ENCODE peak calls at places on chromosomes 7 and 10, in seven cellular contexts. S, M, Z, G, Q, E and P are unnamed samples.

GRCh38 chr7:151844080-151844827 is 32.7 kb downstream of the PRKAG2 start:
- DNase-seq in S (peak), M (no peak), Z (no peak), G (no peak), Q (no peak), E (no peak), P (no peak)

GRCh38 chr7:27165089-27165654 is at the start of gene HOXA9:
- DNase-seq in S (no peak), M (peak), Z (peak), G (peak), Q (no peak), E (no peak), P (peak)

GRCh38 chr7:130942211-130942964 is 208.4 kb upstream of the KLF14 start:
- DNase-seq in S (no peak), M (no peak), Z (no peak), G (peak), Q (peak), E (no peak), P (no peak)

GRCh38 chr10:70742537-70743429 is 42.4 kb downstream of the TBATA start:
- DNase-seq in S (peak), M (peak), Z (no peak), G (no peak), Q (no peak), E (no peak), P (peak)

GRCh38 chr7:138527746-138528223 is 67.7 kb downstream of the TRIM24 start:
- DNase-seq in S (no peak), M (no peak), Z (peak), G (peak), Q (no peak), E (no peak), P (no peak)

GRCh38 chr7:140192176-140192575 is 15.4 kb upstream of the KDM7A start:
- DNase-seq in S (no peak), M (no peak), Z (no peak), G (no peak), Q (no peak), E (no peak), P (no peak)

GRCh38 chr7:43108255-43109011 is 4.0 kb upstream of the HECW1 start:
- DNase-seq in S (no peak), M (peak), Z (peak), G (peak), Q (no peak), E (peak), P (peak)

GRCh38 chr7:133040178-133040577 is 41.7 kb downstream of the CHCHD3 start:
- DNase-seq in S (no peak), M (no peak), Z (no peak), G (no peak), Q (no peak), E (peak), P (no peak)

GRCh38 chr7:148963583-148964509 is 64.5 kb downstream of the PDIA4 start:
- DNase-seq in S (no peak), M (no peak), Z (no peak), G (no peak), Q (no peak), E (no peak), P (peak)

GRCh38 chr7:135792334-135792733 is 43.7 kb upstream of the FAM180A start:
- DNase-seq in S (no peak), M (no peak), Z (no peak), G (no peak), Q (no peak), E (no peak), P (no peak)

GRCh38 chr10:43653746-43654145 is 5.1 kb upstream of the ZNF32 start:
- DNase-seq in S (no peak), M (no peak), Z (no peak), G (no peak), Q (no peak), E (no peak), P (no peak)

DNA sequence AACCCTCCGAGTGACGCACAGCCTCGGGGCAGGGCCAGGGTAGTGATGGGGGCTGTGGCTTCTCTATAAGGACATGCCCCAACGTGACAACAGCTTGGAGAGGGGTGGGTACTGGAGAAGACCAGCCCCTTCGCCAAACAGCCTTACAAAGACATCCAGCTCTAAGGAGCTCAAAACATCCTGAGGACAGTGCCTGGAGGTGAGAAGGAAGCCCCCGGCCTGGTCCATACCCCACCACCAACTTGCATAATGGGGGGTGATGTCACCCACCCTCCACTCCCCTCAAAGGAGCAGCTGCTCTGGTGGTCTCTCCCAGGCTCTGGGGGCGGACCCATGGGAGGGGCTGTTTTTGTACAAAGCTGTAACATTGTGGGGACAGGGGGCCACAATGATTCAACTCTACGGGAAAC is 15.1 kb downstream of the PRSS2 start:
- DNase-seq in S (no peak), M (no peak), Z (no peak), G (no peak), Q (peak), E (no peak), P (no peak)
- H3K4me3 ChIP-seq in S (no peak), M (no peak), Z (no peak), G (no peak), Q (peak), E (no peak), P (no peak)

GRCh38 chr7:87876759-87877234 is 504 bp downstream of the DBF4 start:
- DNase-seq in S (peak), M (peak), Z (no peak), G (peak), Q (no peak), E (peak), P (peak)

GRCh38 chr7:87874066-87874465 is 2.1 kb downstream of the SLC25A40 start:
- DNase-seq in S (no peak), M (no peak), Z (no peak), G (no peak), Q (no peak), E (no peak), P (no peak)

GRCh38 chr7:87877641-87878040 is 1.3 kb downstream of the DBF4 start:
- DNase-seq in S (no peak), M (no peak), Z (no peak), G (no peak), Q (no peak), E (no peak), P (no peak)

GRCh38 chr7:87876040-87876758 is at the start of the genes DBF4 and SLC25A40:
- DNase-seq in S (peak), M (peak), Z (peak), G (peak), Q (peak), E (peak), P (peak)

DNA sequence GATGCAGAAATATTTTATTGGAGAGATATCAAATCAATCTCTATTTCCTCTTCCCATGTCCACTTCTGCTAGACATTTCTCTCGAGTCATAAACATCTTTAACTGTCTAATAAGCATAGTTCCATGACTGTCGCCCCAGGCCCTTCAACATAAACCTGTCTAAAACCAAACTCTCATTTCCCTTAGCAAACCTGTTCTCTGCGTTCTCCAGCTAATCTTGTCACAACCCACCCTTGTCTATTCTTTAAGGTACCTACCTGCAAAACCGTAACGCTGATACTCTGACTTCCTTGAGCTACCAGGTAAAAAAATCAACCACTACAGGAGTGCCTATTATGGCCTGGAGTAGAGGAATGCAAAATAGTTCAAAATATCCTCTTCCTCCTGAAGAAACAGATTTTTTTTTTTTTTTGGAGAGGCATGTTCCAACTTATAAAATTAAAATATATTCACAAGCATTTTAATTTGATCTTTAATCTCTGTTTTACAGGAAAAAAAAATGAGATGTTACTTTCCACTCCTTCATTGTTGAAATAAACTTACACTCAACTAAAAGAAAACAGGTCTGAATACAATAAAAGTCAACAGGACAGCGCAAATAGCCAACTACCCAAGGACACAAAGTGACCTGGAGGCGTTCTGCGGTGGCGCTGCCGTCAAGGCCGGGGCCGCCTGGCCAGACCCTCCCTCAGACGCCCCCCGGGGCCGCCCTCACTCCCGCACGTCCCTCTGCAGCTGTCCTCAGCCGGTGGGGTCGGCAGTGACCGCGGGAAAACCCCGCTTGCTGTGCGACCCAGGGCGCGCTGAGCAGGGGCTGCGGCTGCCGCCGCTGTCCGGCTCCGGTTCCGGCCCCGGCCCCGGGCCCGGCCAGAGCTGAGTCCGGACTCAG is 765 bp downstream of the SLC25A40 start:
- DNase-seq in S (no peak), M (peak), Z (no peak), G (peak), Q (no peak), E (peak), P (peak)
- H3K4me3 ChIP-seq in S (peak), M (peak), Z (peak), G (peak), Q (peak), E (peak), P (peak)

DNA sequence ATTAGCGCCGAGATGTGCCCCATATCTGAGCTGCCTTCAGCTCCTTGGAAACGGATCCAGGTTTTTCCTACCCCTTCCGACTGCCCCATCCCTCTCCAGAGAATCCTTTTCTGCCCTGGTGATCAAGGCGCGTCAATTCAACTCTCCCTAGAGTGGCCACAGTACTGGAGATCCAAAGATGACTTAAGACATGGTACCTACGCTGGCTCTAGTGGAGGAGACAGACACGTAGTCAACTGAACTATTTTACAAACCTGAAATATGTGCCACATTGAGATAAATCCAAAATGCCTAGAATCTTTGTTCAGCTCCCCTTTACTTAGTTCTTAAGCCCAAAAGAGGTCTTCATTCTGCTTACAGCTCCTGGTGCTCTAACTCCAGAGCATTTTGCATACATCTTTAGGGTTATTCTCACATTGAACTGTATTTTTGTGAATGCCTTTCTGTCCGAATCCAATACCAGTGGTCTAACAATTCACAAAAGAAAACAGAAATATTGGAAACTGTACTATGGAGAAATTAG is 444 bp upstream of the TNPO3 start:
- DNase-seq in S (no peak), M (no peak), Z (no peak), G (no peak), Q (no peak), E (no peak), P (no peak)
- H3K4me3 ChIP-seq in S (peak), M (peak), Z (peak), G (peak), Q (peak), E (peak), P (peak)

GRCh38 chr10:133131754-133132710 is 28.0 kb upstream of the KNDC1 start:
- DNase-seq in S (no peak), M (no peak), Z (no peak), G (peak), Q (no peak), E (peak), P (peak)
- H3K4me3 ChIP-seq in S (no peak), M (no peak), Z (no peak), G (no peak), Q (no peak), E (no peak), P (no peak)

DNA sequence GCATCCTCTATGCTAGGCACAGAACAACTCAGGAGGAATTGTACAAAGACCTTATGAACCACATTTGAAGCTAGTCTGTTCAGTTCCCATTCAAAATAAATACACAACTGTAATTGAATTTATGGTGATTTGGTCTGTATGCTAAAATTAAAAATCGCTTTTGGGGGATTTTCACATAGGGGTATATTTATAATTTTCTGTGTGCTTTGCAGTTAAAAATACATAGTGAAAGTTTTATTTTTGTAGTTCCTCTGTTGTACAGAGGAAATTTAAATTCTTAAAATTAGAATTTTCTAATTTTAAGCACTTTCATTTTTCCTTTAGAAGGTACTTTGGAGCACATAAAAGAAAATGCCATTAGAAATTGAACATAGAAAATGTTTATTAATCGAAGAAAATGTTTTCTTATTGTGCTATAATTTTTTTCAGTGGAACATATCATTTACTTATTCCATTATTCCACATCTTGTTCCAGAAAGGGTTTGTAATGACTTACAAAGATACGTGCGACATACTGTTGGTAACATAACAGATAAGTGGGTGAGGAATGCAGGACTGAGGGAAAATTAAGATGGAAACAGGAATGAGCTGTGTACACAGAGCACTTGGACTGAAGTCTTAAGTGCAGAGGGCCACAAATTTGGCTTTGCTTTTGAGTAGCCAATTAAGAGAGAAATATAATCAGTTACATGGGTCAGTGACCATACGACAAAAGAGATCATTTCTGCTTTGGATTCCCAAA is 7.0 kb downstream of the RABGEF1 start:
- DNase-seq in S (no peak), M (no peak), Z (no peak), G (no peak), Q (no peak), E (no peak), P (no peak)
- H3K4me3 ChIP-seq in S (no peak), M (no peak), Z (no peak), G (no peak), Q (no peak), E (no peak), P (no peak)

DNA sequence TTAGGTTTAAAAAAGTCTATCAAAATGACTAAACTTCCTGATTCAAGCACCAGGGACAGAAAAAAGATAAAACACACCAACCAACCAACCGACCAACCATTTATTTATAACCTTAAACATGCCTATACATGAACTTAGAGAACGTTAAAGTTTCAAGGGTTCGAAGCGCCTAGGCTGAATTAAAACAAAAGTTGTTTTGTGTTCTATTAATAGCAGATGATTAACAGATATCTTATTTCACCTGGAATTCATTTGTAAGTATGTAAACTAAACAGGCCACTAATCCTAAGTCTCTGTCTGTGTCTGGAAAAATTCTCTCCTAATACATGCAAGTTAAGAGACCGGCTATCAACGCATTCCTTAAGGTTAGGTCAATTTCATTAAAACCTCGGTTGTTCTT is 1.4 kb downstream of the BAIAP2L1 start:
- DNase-seq in S (no peak), M (no peak), Z (no peak), G (no peak), Q (no peak), E (no peak), P (no peak)
- H3K4me3 ChIP-seq in S (no peak), M (no peak), Z (peak), G (no peak), Q (no peak), E (no peak), P (peak)